ENCODE peak calls at places on chromosomes 4 and X, in five cellular contexts. T is H9, H is endothelial cell of umbilical vein, U is endodermal cell, Q is mesenchymal stem cell. Y is an unnamed sample. For H3K4me1, the result is how much of the 10 kb centered on the place peaks cover.

GRCh38 chr4:105022811-105023667 is 123.6 kb upstream of the TET2 start:
- DNase-seq in T (no peak), H (no peak), U (peak), Q (peak), Y (no peak)

GRCh38 chrX:92247076-92247475 is 467.9 kb downstream of the PCDH11X start:
- DNase-seq in T (no peak), H (no peak), U (no peak), Q (peak), Y (no peak)

GRCh38 chrX:47358387-47359065 is 11.9 kb upstream of the ZNF157 start:
- DNase-seq in T (no peak), H (peak), U (no peak), Q (no peak), Y (no peak)

GRCh38 chr4:32440391-32440790 is 1720.2 kb downstream of the PCDH7 start:
- DNase-seq in T (no peak), H (no peak), U (no peak), Q (no peak), Y (no peak)

GRCh38 chrX:107710617-107711391 is 64.8 kb downstream of the TSC22D3 start:
- DNase-seq in T (no peak), H (peak), U (peak), Q (peak), Y (no peak)

GRCh38 chrX:72145181-72145580 is 13.5 kb upstream of the RTL5 start:
- DNase-seq in T (no peak), H (no peak), U (no peak), Q (no peak), Y (no peak)

GRCh38 chr4:1192493-1193205 is 20.3 kb upstream of the SPON2 start:
- DNase-seq in T (peak), H (no peak), U (peak), Q (no peak), Y (peak)

GRCh38 chr4:86155766-86156165 is 204.1 kb downstream of the MAPK10 start:
- DNase-seq in T (no peak), H (no peak), U (no peak), Q (no peak), Y (no peak)

GRCh38 chr4:82814034-82814433 is 15.4 kb upstream of the SCD5 start:
- DNase-seq in T (no peak), H (no peak), U (no peak), Q (no peak), Y (no peak)

GRCh38 chr4:6671648-6672047 is 22.0 kb upstream of the S100P start:
- DNase-seq in T (no peak), H (no peak), U (no peak), Q (no peak), Y (no peak)

GRCh38 chr4:145619639-145619996 is 433 bp downstream of the MMAA start:
- DNase-seq in T (no peak), H (no peak), U (no peak), Q (peak), Y (peak)

GRCh38 chr4:15149842-15150592 is 147.7 kb downstream of the CPEB2 start:
- DNase-seq in T (peak), H (peak), U (peak), Q (peak), Y (peak)

GRCh38 chr4:15150636-15151432 is 148.6 kb downstream of the CPEB2 start:
- DNase-seq in T (no peak), H (no peak), U (no peak), Q (no peak), Y (no peak)

GRCh38 chr4:15145709-15146108 is 143.4 kb downstream of the CPEB2 start:
- DNase-seq in T (no peak), H (no peak), U (no peak), Q (no peak), Y (no peak)

GRCh38 chr4:15147709-15148651 is 145.7 kb downstream of the CPEB2 start:
- DNase-seq in T (no peak), H (no peak), U (no peak), Q (no peak), Y (no peak)

DNA sequence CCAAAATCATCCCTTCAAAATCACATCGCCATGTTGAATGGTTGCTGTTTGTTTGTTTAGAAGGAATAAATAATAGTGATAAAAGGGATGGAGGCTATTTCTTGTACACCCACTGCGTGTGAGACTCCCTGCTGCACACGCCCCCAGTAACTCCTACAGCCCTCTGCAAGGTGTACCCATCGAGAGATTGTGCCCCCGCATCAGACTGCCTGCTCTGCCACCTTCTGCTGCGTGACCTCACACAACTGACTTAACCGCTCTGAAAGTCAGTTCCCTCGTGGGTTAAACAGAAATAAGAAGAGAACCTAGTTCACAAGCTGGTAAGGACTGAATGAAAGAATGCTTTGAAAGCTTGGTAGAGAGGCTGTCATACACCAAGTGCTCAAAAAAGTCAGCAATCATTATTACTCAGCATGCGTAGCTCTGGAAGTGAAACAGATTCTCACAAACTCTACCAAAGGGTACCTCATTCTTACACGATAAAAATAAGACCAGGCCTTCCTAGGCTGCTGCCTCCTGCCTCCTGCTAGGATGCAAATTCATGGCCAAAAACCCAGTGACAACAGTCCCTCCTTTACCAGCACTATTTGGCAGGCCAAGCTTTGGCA is 147.1 kb downstream of the CPEB2 start:
- DNase-seq in T (no peak), H (no peak), U (no peak), Q (no peak), Y (no peak)
- H3K9ac ChIP-seq in T (no peak), H (no peak), U (no peak), Q (peak), Y (no peak)

GRCh38 chr4:38008493-38009120 is 48.4 kb downstream of the PTTG2 start:
- DNase-seq in T (no peak), H (no peak), U (no peak), Q (no peak), Y (no peak)

GRCh38 chr4:38009949-38010348 is 49.8 kb downstream of the PTTG2 start:
- DNase-seq in T (no peak), H (no peak), U (no peak), Q (no peak), Y (no peak)

GRCh38 chr4:38005637-38006036 is 45.4 kb downstream of the PTTG2 start:
- DNase-seq in T (no peak), H (no peak), U (no peak), Q (no peak), Y (no peak)

GRCh38 chr4:38009421-38009820 is 49.2 kb downstream of the PTTG2 start:
- DNase-seq in T (no peak), H (no peak), U (no peak), Q (no peak), Y (no peak)

DNA sequence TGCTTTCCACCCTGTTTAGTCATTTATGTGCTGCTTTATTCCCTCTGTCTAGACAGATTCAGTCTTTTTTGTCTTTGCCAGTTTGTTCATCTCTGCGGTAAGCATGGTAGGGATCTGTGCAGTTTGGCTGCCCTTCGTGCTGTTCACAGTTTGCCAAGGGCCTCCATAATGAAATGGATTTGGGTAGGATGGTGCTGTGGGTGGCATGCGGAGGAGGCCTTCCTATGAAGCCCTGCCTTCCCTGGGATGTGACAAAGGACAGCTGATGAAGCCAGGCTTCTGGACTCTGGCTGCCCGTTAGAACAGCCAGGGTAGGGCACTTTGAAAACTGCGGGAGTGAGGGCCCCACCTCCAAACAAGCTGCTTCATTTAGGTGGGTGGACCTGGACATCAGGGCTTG is 47.4 kb downstream of the PTTG2 start:
- DNase-seq in T (no peak), H (no peak), U (no peak), Q (no peak), Y (no peak)
- H3K4me1 ChIP-seq in T (under half), H (under half), U (under half), Q (under half), Y (under half)

DNA sequence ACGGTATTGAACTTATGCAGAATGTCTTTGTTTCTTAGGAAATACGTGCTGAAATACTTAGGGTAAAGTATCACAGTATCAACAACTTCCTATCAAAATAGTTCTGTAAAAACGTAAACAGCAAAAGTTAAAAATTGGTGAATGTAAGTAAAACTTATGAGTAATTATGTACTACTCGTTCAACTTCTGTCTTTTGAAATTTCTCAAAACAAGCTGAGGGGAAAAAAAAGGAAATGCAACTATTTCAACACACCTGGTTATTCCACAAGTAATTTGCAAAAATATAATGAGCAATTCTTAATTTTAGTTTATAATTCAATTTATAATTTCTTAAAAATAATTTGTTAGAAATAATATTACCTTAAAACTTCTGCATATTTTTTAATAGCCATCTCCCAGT is 8.3 kb downstream of the PPID start:
- DNase-seq in T (no peak), H (no peak), U (no peak), Q (no peak), Y (no peak)
- H3K9ac ChIP-seq in T (no peak), H (no peak), U (no peak), Q (no peak), Y (no peak)

DNA sequence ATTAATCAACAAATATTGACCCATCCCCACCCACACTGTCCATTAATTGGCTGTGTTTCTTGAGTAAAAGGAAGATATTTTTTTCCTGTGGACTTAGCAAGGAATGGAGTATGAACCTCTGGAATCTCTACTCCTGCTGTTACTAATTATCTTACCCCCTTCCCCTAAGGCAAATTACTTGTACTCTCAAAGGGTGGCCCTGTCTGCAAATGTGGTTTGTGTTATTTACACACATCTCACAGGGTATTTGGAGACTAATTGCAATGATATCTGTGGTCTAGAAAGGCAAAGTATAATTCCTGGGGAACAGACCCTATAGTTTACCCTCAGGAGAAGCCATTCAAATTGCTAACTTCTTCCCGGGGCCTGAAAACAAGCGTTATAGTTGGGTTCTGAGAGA is 133.0 kb upstream of the RASGEF1B start:
- DNase-seq in T (no peak), H (no peak), U (no peak), Q (no peak), Y (no peak)
- H3K4me1 ChIP-seq in T (under half), H (under half), U (under half), Q (under half), Y (under half)

GRCh38 chrX:42973321-42973720 is 195.4 kb upstream of the PPP1R2C start:
- DNase-seq in T (no peak), H (no peak), U (no peak), Q (no peak), Y (no peak)

GRCh38 chrX:42978655-42979379 is 200.9 kb upstream of the PPP1R2C start:
- DNase-seq in T (no peak), H (no peak), U (no peak), Q (no peak), Y (no peak)

GRCh38 chrX:42976729-42977366 is 198.9 kb upstream of the PPP1R2C start:
- DNase-seq in T (no peak), H (peak), U (no peak), Q (no peak), Y (peak)

DNA sequence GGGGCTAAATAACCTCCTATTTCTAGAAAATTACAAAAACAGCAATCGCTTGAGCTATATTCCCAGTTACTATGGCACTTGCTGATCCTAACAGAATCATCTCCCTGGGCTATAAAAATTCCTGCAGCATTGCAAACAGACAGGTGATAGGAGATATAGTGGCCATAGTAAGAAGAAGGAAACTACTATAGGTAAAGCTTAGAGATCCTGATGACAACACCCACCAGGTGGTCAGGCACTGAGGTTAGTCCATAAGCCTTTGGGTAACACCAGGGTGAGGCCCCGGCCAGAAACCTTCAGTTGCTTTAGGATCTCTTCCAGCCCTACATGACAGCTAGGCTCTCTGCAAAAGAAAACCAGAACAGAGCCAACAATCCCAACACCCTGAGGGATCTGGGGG is 197.9 kb upstream of the PPP1R2C start:
- DNase-seq in T (no peak), H (no peak), U (no peak), Q (no peak), Y (no peak)
- H3K9ac ChIP-seq in T (no peak), H (no peak), U (no peak), Q (no peak), Y (no peak)

GRCh38 chrX:53313746-53314105 is 32.3 kb upstream of the IQSEC2 start:
- DNase-seq in T (no peak), H (no peak), U (no peak), Q (no peak), Y (no peak)
- H3K4me1 ChIP-seq in T (under half), H (under half), U (under half), Q (under half), Y (under half)

GRCh38 chr4:185523862-185524261 is 11.4 kb downstream of the PDLIM3 start:
- DNase-seq in T (no peak), H (no peak), U (no peak), Q (no peak), Y (no peak)
- H3K9ac ChIP-seq in T (no peak), H (no peak), U (no peak), Q (no peak), Y (no peak)

Y was measured in colonic mucosa.